ENCODE peak calls at places on chromosomes 7 and 10, in six cellular contexts. A is H1, G is mesendoderm, R is IMR-90, J is neuronal stem cell, K is trophoblast cell. Q is an unnamed sample.

GRCh38 chr10:58967551-58968418 is 208.7 kb upstream of the PHYHIPL start:
- DNase-seq in A (peak), G (peak), R (no peak), J (peak), K (peak), Q (peak)

GRCh38 chr7:33841031-33841430 is 64.3 kb upstream of the BMPER start:
- DNase-seq in A (no peak), G (peak), R (no peak), J (no peak), K (peak), Q (no peak)

GRCh38 chr10:133159950-133160812 is at the start of gene KNDC1:
- DNase-seq in A (no peak), G (peak), R (peak), J (no peak), K (no peak), Q (no peak)

GRCh38 chr7:18086165-18087030 is 58.8 kb upstream of the PRPS1L1 start:
- DNase-seq in A (peak), G (peak), R (no peak), J (peak), K (no peak), Q (peak)

GRCh38 chr10:4246881-4247358 is 461.9 kb upstream of the KLF6 start:
- DNase-seq in A (no peak), G (no peak), R (peak), J (no peak), K (no peak), Q (peak)

GRCh38 chr7:92634924-92635519 is 44.8 kb upstream of the FAM133B start:
- DNase-seq in A (no peak), G (peak), R (peak), J (no peak), K (no peak), Q (peak)

GRCh38 chr7:78327718-78328117 is 529.1 kb downstream of the PHTF2 start:
- DNase-seq in A (no peak), G (no peak), R (no peak), J (no peak), K (no peak), Q (no peak)

GRCh38 chr7:135599471-135599870 is 41.8 kb downstream of the NUP205 start:
- DNase-seq in A (no peak), G (no peak), R (no peak), J (no peak), K (no peak), Q (no peak)

GRCh38 chr10:5435328-5435727 is 23.0 kb downstream of the NET1 start:
- DNase-seq in A (no peak), G (no peak), R (no peak), J (no peak), K (no peak), Q (no peak)

GRCh38 chr7:26658080-26658697 is 206.2 kb downstream of the SKAP2 start:
- DNase-seq in A (no peak), G (no peak), R (no peak), J (peak), K (no peak), Q (no peak)

GRCh38 chr10:119198438-119198837 is 8.9 kb upstream of the GRK5 start:
- DNase-seq in A (peak), G (no peak), R (no peak), J (no peak), K (no peak), Q (no peak)

GRCh38 chr7:122550545-122550944 is 148.4 kb downstream of the RNF133 start:
- DNase-seq in A (no peak), G (no peak), R (no peak), J (no peak), K (no peak), Q (no peak)

GRCh38 chr7:134113655-134114054 is 13.5 kb upstream of the LRGUK start:
- DNase-seq in A (no peak), G (no peak), R (no peak), J (no peak), K (no peak), Q (no peak)

GRCh38 chr7:150944066-150945042 is 33.8 kb downstream of the KCNH2 start:
- DNase-seq in A (no peak), G (no peak), R (no peak), J (no peak), K (no peak), Q (no peak)

GRCh38 chr10:3132036-3133025 is 40.3 kb downstream of the PITRM1 start:
- DNase-seq in A (no peak), G (no peak), R (no peak), J (no peak), K (peak), Q (peak)

GRCh38 chr10:47360419-47361040 is 12.4 kb downstream of the RBP3 start:
- DNase-seq in A (no peak), G (no peak), R (no peak), J (no peak), K (no peak), Q (no peak)

GRCh38 chr10:102120987-102121738 is 995 bp upstream of the LDB1 start:
- DNase-seq in A (peak), G (peak), R (peak), J (peak), K (no peak), Q (peak)

GRCh38 chr7:16753102-16753931 is at the start of gene TSPAN13:
- DNase-seq in A (peak), G (peak), R (peak), J (peak), K (peak), Q (peak)

GRCh38 chr7:6386779-6387178 is 61.0 kb downstream of the DAGLB start:
- DNase-seq in A (no peak), G (no peak), R (no peak), J (no peak), K (no peak), Q (no peak)

GRCh38 chr7:55786901-55787300 is 75.7 kb downstream of the SEPTIN14 start:
- DNase-seq in A (no peak), G (no peak), R (no peak), J (no peak), K (no peak), Q (no peak)

GRCh38 chr7:139482662-139483466 is 609 bp downstream of the KLRG2 start:
- DNase-seq in A (peak), G (peak), R (no peak), J (peak), K (peak), Q (peak)

DNA sequence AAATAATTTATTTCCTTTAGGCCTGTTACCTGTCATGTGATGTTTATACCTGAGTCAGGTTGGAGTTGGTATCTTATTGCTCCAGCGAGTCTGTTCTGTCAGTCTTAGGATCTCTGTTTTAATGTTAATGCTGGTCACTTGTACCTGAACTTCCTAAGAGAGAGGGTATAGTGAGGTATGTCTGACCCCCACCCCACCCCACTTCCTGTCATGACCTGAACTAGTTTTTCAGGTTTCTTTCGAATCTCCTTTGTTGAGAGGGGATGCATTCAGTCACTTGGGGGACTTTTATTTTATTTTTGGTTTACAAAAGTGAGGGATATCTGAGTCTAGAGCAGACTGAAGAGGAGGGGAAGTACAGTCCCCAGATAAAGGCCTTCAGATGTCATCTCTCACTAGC is 769.0 kb upstream of the COBL start:
- DNase-seq in A (no peak), G (peak), R (no peak), J (no peak), K (no peak), Q (no peak)
- H2BK5ac ChIP-seq in A (peak), G (no peak), R (no peak), J (no peak), K (no peak), Q (no peak)

DNA sequence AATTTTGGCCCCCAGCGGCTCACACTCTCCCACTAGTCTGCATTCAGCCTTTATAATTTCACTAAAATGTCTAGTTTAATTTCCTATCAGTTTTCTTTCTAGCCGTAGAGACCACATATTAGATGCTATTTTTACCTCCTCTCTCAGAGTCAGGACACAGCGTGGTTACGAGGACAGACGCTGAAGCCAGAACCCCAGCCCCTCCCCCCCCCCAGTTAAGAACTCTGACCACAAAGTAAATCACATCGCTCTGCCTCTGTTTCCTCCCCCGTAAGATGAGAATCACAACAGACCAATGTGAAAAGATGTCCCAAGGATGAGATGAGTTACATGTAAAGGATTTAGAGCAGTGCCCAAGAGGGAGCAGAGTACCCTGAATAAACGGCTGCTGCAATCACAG is 11.1 kb upstream of the TARP start:
- DNase-seq in A (no peak), G (no peak), R (no peak), J (no peak), K (no peak), Q (peak)
- H3K4me3 ChIP-seq in A (no peak), G (no peak), R (no peak), J (no peak), K (no peak), Q (no peak)

GRCh38 chr7:140924019-140924820 is 509 bp downstream of the BRAF start:
- DNase-seq in A (peak), G (peak), R (peak), J (peak), K (peak), Q (peak)

GRCh38 chr7:140923358-140924006 is 1.2 kb downstream of the BRAF start:
- DNase-seq in A (no peak), G (peak), R (no peak), J (peak), K (no peak), Q (peak)

GRCh38 chr7:140926021-140926812 is 1.5 kb upstream of the BRAF start:
- DNase-seq in A (no peak), G (no peak), R (no peak), J (no peak), K (no peak), Q (no peak)

GRCh38 chr7:140922741-140923345 is 1.9 kb downstream of the BRAF start:
- DNase-seq in A (no peak), G (no peak), R (no peak), J (no peak), K (no peak), Q (no peak)

GRCh38 chr7:140924821-140925421 is at the start of gene BRAF:
- DNase-seq in A (peak), G (peak), R (peak), J (peak), K (peak), Q (peak)
- H2BK5ac ChIP-seq in A (peak), G (no peak), R (peak), J (peak), K (peak), Q (peak)

GRCh38 chr10:30037620-30038336 is 21.6 kb downstream of the JCAD start:
- DNase-seq in A (no peak), G (no peak), R (no peak), J (no peak), K (no peak), Q (no peak)
- H3K4me3 ChIP-seq in A (no peak), G (no peak), R (no peak), J (no peak), K (no peak), Q (no peak)

DNA sequence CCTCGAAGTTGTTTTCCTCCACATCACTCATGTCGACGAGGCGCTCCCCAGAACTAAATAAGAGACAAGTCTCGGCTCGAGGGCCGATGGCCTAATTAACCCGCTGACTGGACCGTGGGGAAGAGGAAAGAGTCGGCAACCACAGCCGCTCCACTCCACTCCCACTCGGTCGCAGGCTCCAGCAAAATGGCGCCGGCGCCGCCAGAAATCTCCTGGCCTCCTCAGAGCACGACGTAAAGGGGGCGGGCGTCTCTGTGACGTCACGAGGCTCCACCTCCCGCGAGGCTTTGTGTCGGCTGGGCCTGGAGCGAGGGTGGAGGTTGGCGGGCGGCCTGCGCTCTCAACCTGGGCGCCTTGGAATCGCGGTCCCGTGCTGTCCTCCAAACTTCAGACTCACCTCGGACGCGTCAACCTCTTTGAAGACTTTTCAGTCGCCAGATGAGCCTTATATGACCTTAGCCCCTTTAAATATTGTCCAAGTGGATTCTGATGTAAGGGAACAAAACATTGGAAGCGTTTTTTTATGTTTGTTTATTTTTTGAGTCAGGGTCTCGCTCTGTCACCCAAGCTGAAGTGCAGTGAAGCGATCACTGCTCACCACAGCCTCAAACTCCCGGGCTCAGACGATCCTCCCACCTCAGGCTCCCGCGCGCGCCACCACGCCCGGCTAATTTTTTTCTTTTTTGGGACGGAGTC is at the start of gene TRA2A:
- DNase-seq in A (peak), G (peak), R (peak), J (peak), K (peak), Q (peak)
- H2BK5ac ChIP-seq in A (peak), G (peak), R (peak), J (peak), K (peak), Q (peak)

DNA sequence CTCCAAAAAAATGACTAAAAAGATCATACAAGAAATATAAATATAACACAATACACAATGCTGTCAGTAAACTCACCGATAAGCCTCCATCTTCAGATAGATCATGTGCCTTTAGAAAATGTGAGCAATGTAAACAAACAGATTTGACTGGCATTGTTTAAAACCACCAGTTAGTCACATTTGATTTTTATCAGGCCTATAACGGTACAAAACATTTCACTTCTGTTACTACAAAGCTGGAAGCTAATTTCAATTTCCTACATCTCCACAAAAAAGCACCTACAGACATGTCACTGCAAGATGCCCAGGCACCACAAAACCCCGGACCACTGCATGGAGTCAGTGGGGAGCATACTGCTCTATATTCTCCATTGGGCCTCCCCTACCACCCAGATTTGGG is 18.9 kb downstream of the SGMS1 start:
- DNase-seq in A (no peak), G (no peak), R (no peak), J (no peak), K (no peak), Q (peak)
- H3K4me3 ChIP-seq in A (no peak), G (no peak), R (no peak), J (no peak), K (no peak), Q (no peak)

Q was measured in mesenchymal stem cell.